ENCODE peak calls at places on chromosomes 16 and 17, in six cellular contexts. Q is HL-60, A is GM12878, E is K562, H is HepG2, F is H1. C is an unnamed sample.

GRCh38 chr17:66371561-66371960 is 69.1 kb downstream of the PRKCA start:
- DNase-seq in Q (no peak), A (no peak), E (no peak), H (no peak), F (no peak), C (no peak)

GRCh38 chr17:29445844-29446243 is 55.7 kb downstream of the TAOK1 start:
- DNase-seq in Q (no peak), A (no peak), E (no peak), H (no peak), F (no peak), C (no peak)

GRCh38 chr17:79577485-79578187 is 33.2 kb downstream of the RBFOX3 start:
- DNase-seq in Q (no peak), A (no peak), E (no peak), H (no peak), F (no peak), C (no peak)

GRCh38 chr17:72598705-72599104 is 477.9 kb downstream of the SOX9 start:
- DNase-seq in Q (no peak), A (no peak), E (no peak), H (no peak), F (no peak), C (no peak)

GRCh38 chr17:78258323-78259229 is 27.1 kb downstream of the TMEM235 start:
- DNase-seq in Q (peak), A (no peak), E (peak), H (peak), F (no peak), C (peak)

GRCh38 chr17:79602621-79603020 is 8.2 kb downstream of the RBFOX3 start:
- DNase-seq in Q (no peak), A (no peak), E (no peak), H (no peak), F (no peak), C (no peak)

GRCh38 chr17:17343160-17343735 is 40.1 kb downstream of the NT5M start:
- DNase-seq in Q (no peak), A (no peak), E (no peak), H (no peak), F (no peak), C (no peak)

GRCh38 chr17:57864273-57864672 is 14.4 kb upstream of the MRPS23 start:
- DNase-seq in Q (no peak), A (no peak), E (no peak), H (no peak), F (no peak), C (no peak)

GRCh38 chr16:68396481-68396880 is 51.8 kb downstream of the SMPD3 start:
- DNase-seq in Q (peak), A (no peak), E (no peak), H (peak), F (no peak), C (peak)

GRCh38 chr16:85382717-85383118 is 230.4 kb upstream of the GSE1 start:
- DNase-seq in Q (no peak), A (no peak), E (no peak), H (no peak), F (no peak), C (no peak)

GRCh38 chr16:85279402-85279801 is 167.1 kb upstream of the CIBAR2 start:
- DNase-seq in Q (no peak), A (no peak), E (no peak), H (no peak), F (no peak), C (no peak)

GRCh38 chr16:19309178-19309577 is 23.6 kb downstream of the CLEC19A start:
- DNase-seq in Q (no peak), A (no peak), E (no peak), H (no peak), F (no peak), C (no peak)

GRCh38 chr17:29076722-29077121 is 33.8 kb downstream of the PIPOX start:
- DNase-seq in Q (no peak), A (no peak), E (no peak), H (no peak), F (no peak), C (no peak)

GRCh38 chr16:30757316-30757715 is 4.5 kb downstream of the CFAP119 start:
- DNase-seq in Q (no peak), A (no peak), E (no peak), H (no peak), F (no peak), C (no peak)

GRCh38 chr17:31391496-31391949 is at the start of gene RAB11FIP4:
- DNase-seq in Q (no peak), A (no peak), E (peak), H (no peak), F (peak), C (peak)

DNA sequence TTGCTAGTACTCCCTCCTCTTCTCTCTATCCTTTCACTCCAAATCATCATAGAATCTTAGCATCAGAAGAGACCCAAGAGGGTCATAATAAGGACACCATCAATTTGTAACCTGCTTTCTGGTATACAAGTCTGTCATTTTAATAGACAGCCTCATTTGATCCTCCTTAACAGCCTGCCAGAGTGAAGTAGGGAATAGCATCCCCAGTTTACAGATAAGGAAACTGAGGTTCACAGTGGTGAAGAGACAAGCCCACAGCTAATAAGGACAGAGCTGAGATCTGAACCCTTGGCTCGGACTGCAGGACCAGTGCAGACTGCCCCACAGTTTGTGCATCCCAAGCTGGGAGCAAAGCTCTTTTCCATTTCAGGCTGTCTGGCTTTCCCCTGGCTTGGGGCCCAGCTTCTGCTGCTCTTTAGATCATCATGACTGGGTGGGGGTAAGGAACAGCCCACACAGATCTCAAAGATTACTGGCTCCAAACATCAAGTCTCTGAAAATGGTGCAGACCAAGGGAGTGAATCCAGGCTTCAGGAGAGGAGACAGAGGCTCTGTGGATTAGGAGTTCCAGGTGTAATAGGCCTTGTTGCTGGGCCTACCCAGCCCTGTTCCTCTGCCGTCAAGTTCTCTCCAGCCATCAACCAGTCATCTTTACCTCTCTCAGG is 10.3 kb upstream of the IGFBP4 start:
- DNase-seq in Q (no peak), A (no peak), E (no peak), H (no peak), F (no peak), C (peak)
- TF ChIP-seq GABPA in Q (no peak), A (no peak), E (no peak), H (no peak), F (no peak), C (no peak)

DNA sequence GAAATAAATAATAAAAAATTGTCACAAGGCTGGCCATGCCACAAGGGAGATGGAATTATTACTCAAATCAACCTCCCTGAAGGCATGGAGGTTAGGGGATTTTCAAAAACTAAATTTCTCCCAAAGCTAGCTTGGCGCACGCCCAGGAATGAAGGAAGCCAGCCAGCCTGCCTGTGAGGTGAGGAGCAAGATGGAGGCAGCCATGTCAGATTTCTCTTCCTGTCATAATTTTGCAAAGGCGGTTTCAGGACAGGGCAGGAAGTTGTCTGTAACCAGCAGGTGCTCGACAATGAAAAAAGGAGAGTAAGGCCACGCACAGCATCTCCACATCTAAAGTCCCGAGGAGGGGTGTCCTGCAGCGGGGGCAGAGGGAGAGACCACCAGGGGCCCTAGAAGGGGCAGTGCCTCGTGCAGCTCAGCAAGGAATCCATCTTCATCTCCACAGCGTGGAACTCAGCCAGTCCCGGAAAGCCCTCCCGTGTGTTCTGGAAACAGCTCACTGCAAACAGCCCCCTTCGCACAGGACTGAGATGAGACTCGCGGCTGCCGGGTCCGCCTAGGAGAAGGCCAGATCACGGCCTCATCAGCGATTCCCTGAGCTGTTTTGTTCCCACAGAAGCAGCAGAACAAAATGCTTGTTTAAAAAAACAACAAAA is 47.8 kb downstream of the SLC7A5 start:
- DNase-seq in Q (no peak), A (no peak), E (no peak), H (no peak), F (no peak), C (no peak)
- TF ChIP-seq GABPA in Q (no peak), A (no peak), E (no peak), H (no peak), F (no peak), C (no peak)

GRCh38 chr16:57773680-57774295 is 28.5 kb downstream of the KIFC3 start:
- DNase-seq in Q (no peak), A (no peak), E (no peak), H (no peak), F (no peak), C (no peak)
- TF ChIP-seq GABPA in Q (no peak), A (no peak), E (no peak), H (no peak), F (no peak), C (no peak)

DNA sequence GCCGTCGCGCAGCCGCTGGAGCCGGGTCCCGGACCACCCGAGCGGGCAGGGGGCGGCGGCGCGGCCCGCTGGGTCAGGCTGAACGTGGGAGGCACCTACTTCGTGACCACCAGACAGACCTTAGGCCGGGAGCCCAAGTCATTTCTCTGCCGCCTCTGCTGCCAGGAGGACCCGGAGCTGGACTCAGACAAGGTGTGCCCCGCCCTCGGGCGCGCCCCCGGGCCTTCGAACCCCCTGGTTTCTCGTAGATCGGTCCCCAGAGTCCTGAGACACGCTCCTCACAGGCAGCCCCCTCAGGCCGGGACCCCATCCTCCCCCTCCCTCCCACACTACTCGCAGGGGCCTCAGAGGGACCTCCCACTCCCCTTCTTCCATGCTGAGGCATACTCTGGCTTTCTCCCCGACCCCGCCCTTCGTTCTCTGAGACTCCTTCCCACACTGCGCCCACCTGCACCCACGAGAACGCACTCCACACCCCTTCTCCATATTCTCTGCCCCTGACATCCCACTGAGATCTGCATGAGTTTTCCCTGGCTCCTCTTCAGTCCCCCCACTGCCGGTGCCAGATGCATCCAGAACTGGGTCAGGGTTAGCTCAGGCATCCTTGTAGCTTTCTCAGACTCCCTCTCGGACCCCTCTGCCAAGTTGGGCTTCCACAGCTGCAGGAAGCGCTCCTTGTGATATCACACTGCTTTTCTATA is 523 bp downstream of the KCTD2 start:
- DNase-seq in Q (no peak), A (no peak), E (no peak), H (no peak), F (no peak), C (no peak)
- TF ChIP-seq GABPA in Q (no peak), A (no peak), E (no peak), H (no peak), F (no peak), C (no peak)